ENCODE peak calls at places on chromosomes 7 and 10, in four cellular contexts. One of them, this sample, is unnamed.

GRCh38 chr7:121519548-121520521 is 123.7 kb upstream of the FAM3C start:
- DNase-seq in amniotic stem cell: no peak
- DNase-seq in endothelial cell: no peak
- DNase-seq in mucosa of descending colon: no peak
- DNase-seq in this sample: no peak

GRCh38 chr7:45181286-45181960 is 23.8 kb downstream of the RAMP3 start:
- DNase-seq in amniotic stem cell: no peak
- DNase-seq in endothelial cell: no peak
- DNase-seq in mucosa of descending colon: no peak
- DNase-seq in this sample: no peak

GRCh38 chr7:106504620-106505019 is 156.3 kb downstream of the CCDC71L start:
- DNase-seq in amniotic stem cell: no peak
- DNase-seq in endothelial cell: no peak
- DNase-seq in mucosa of descending colon: no peak
- DNase-seq in this sample: no peak

GRCh38 chr7:8303904-8304528 is 42.0 kb upstream of the ICA1 start:
- DNase-seq in amniotic stem cell: no peak
- DNase-seq in endothelial cell: no peak
- DNase-seq in mucosa of descending colon: no peak
- DNase-seq in this sample: no peak

GRCh38 chr10:123136806-123137642 is 1.3 kb downstream of the HMX3 start:
- DNase-seq in amniotic stem cell: no peak
- DNase-seq in endothelial cell: peak; percentile 44
- DNase-seq in mucosa of descending colon: no peak
- DNase-seq in this sample: no peak

GRCh38 chr7:26090927-26091519 is 61.0 kb upstream of the NFE2L3 start:
- DNase-seq in amniotic stem cell: peak; percentile 10
- DNase-seq in endothelial cell: no peak
- DNase-seq in mucosa of descending colon: no peak
- DNase-seq in this sample: no peak

GRCh38 chr7:114708646-114709045 is 213.2 kb upstream of the MDFIC start:
- DNase-seq in amniotic stem cell: no peak
- DNase-seq in endothelial cell: no peak
- DNase-seq in mucosa of descending colon: no peak
- DNase-seq in this sample: no peak

GRCh38 chr7:106896268-106896667 is 31.2 kb downstream of the PIK3CG start:
- DNase-seq in amniotic stem cell: no peak
- DNase-seq in endothelial cell: no peak
- DNase-seq in mucosa of descending colon: no peak
- DNase-seq in this sample: no peak

GRCh38 chr10:60732240-60733188 is 45.8 kb upstream of the CDK1 start:
- DNase-seq in amniotic stem cell: no peak
- DNase-seq in endothelial cell: peak; percentile 27
- DNase-seq in mucosa of descending colon: peak; percentile 68
- DNase-seq in this sample: peak; percentile 60

GRCh38 chr10:54434782-54435181 is 366.2 kb downstream of the PCDH15 start:
- DNase-seq in amniotic stem cell: no peak
- DNase-seq in endothelial cell: no peak
- DNase-seq in mucosa of descending colon: no peak
- DNase-seq in this sample: no peak

GRCh38 chr7:105985821-105986220 is 22.8 kb downstream of the CDHR3 start:
- DNase-seq in amniotic stem cell: no peak
- DNase-seq in endothelial cell: no peak
- DNase-seq in mucosa of descending colon: no peak
- DNase-seq in this sample: no peak

GRCh38 chr10:3652886-3653285 is 132.1 kb downstream of the KLF6 start:
- DNase-seq in amniotic stem cell: no peak
- DNase-seq in endothelial cell: no peak
- DNase-seq in mucosa of descending colon: no peak
- DNase-seq in this sample: no peak

GRCh38 chr7:98240961-98241673 is 10.9 kb downstream of the TECPR1 start:
- DNase-seq in amniotic stem cell: no peak
- DNase-seq in endothelial cell: peak; percentile 81
- DNase-seq in mucosa of descending colon: peak; percentile 59
- DNase-seq in this sample: peak; percentile 40

GRCh38 chr7:100895956-100896742 is 461 bp upstream of the ACHE start:
- DNase-seq in amniotic stem cell: no peak
- DNase-seq in endothelial cell: no peak
- DNase-seq in mucosa of descending colon: peak; percentile 71
- DNase-seq in this sample: peak; percentile 76

GRCh38 chr10:77371421-77371820 is 266.2 kb downstream of the KCNMA1 start:
- DNase-seq in amniotic stem cell: no peak
- DNase-seq in endothelial cell: no peak
- DNase-seq in mucosa of descending colon: no peak
- DNase-seq in this sample: no peak

GRCh38 chr7:127819975-127820778 is 168.2 kb downstream of the SND1 start:
- DNase-seq in amniotic stem cell: no peak
- DNase-seq in endothelial cell: no peak
- DNase-seq in mucosa of descending colon: no peak
- DNase-seq in this sample: no peak

GRCh38 chr10:5659702-5660528 is 6.5 kb downstream of the ASB13 start:
- DNase-seq in amniotic stem cell: no peak
- DNase-seq in endothelial cell: no peak
- DNase-seq in mucosa of descending colon: peak; percentile 66
- DNase-seq in this sample: peak; percentile 70

GRCh38 chr7:99623091-99623693 is 6.4 kb downstream of the ZSCAN25 start:
- DNase-seq in amniotic stem cell: no peak
- DNase-seq in endothelial cell: no peak
- DNase-seq in mucosa of descending colon: no peak
- DNase-seq in this sample: no peak

GRCh38 chr7:116832692-116833091 is 29.7 kb upstream of the CAPZA2 start:
- DNase-seq in amniotic stem cell: no peak
- DNase-seq in endothelial cell: no peak
- DNase-seq in mucosa of descending colon: no peak
- DNase-seq in this sample: no peak

GRCh38 chr10:116115797-116116196 is 157.2 kb downstream of the GFRA1 start:
- DNase-seq in amniotic stem cell: no peak
- DNase-seq in endothelial cell: no peak
- DNase-seq in mucosa of descending colon: no peak
- DNase-seq in this sample: no peak

GRCh38 chr7:27898735-27899134 is 158.8 kb downstream of the TAX1BP1 start:
- DNase-seq in amniotic stem cell: no peak
- DNase-seq in endothelial cell: no peak
- DNase-seq in mucosa of descending colon: no peak
- DNase-seq in this sample: no peak

GRCh38 chr10:83545901-83546391 is 593.4 kb upstream of the GHITM start:
- DNase-seq in amniotic stem cell: no peak
- DNase-seq in endothelial cell: peak; percentile 36
- DNase-seq in mucosa of descending colon: no peak
- DNase-seq in this sample: no peak

GRCh38 chr10:124349993-124350280 is 68.8 kb downstream of the OAT start:
- DNase-seq in amniotic stem cell: no peak
- DNase-seq in endothelial cell: no peak
- DNase-seq in mucosa of descending colon: no peak
- DNase-seq in this sample: no peak

GRCh38 chr7:100545636-100546128 is 6.7 kb downstream of the AGFG2 start:
- DNase-seq in amniotic stem cell: peak; percentile 66
- DNase-seq in endothelial cell: no peak
- DNase-seq in mucosa of descending colon: no peak
- DNase-seq in this sample: no peak

GRCh38 chr10:132745511-132745910 is 40.4 kb downstream of the NKX6-2 start:
- DNase-seq in amniotic stem cell: no peak
- DNase-seq in endothelial cell: no peak
- DNase-seq in mucosa of descending colon: no peak
- DNase-seq in this sample: no peak

GRCh38 chr7:74417419-74417971 is 36.2 kb upstream of the GTF2IRD1 start:
- DNase-seq in amniotic stem cell: peak; percentile 28
- DNase-seq in endothelial cell: peak; percentile 74
- DNase-seq in mucosa of descending colon: peak; percentile 70
- DNase-seq in this sample: peak; percentile 70

GRCh38 chr10:5976689-5977470 is 463 bp downstream of the IL15RA start:
- DNase-seq in amniotic stem cell: no peak
- DNase-seq in endothelial cell: peak; percentile 46
- DNase-seq in mucosa of descending colon: peak; percentile 80
- DNase-seq in this sample: peak; percentile 75

GRCh38 chr10:77463499-77463898 is 174.1 kb downstream of the KCNMA1 start:
- DNase-seq in amniotic stem cell: no peak
- DNase-seq in endothelial cell: no peak
- DNase-seq in mucosa of descending colon: no peak
- DNase-seq in this sample: no peak

GRCh38 chr7:24812313-24812945 is 55.2 kb upstream of the GSDME start:
- DNase-seq in amniotic stem cell: no peak
- DNase-seq in endothelial cell: peak; percentile 55
- DNase-seq in mucosa of descending colon: peak; percentile 59
- DNase-seq in this sample: peak; percentile 64

GRCh38 chr7:151308791-151309190 is 32.8 kb upstream of the NUB1 start:
- DNase-seq in amniotic stem cell: no peak
- DNase-seq in endothelial cell: no peak
- DNase-seq in mucosa of descending colon: no peak
- DNase-seq in this sample: no peak

GRCh38 chr7:51000956-51001355 is 218.3 kb upstream of the GRB10 start:
- DNase-seq in amniotic stem cell: no peak
- DNase-seq in endothelial cell: no peak
- DNase-seq in mucosa of descending colon: no peak
- DNase-seq in this sample: no peak

GRCh38 chr7:5595545-5596045 is 172.0 kb upstream of the TNRC18 start:
- DNase-seq in amniotic stem cell: no peak
- DNase-seq in endothelial cell: no peak
- DNase-seq in mucosa of descending colon: no peak
- DNase-seq in this sample: no peak

GRCh38 chr7:101538596-101539459 is 90.3 kb downstream of the MYL10 start:
- DNase-seq in amniotic stem cell: peak; percentile 6
- DNase-seq in endothelial cell: peak; percentile 84
- DNase-seq in mucosa of descending colon: peak; percentile 76
- DNase-seq in this sample: peak; percentile 60

GRCh38 chr10:103632247-103632642 is 138.7 kb downstream of the NEURL1 start:
- DNase-seq in amniotic stem cell: no peak
- DNase-seq in endothelial cell: no peak
- DNase-seq in mucosa of descending colon: no peak
- DNase-seq in this sample: no peak

GRCh38 chr10:78316451-78316931 is 282.8 kb downstream of the RPS24 start:
- DNase-seq in amniotic stem cell: no peak
- DNase-seq in endothelial cell: no peak
- DNase-seq in mucosa of descending colon: no peak
- DNase-seq in this sample: peak; percentile 16

GRCh38 chr7:19442016-19442785 is 266.6 kb downstream of the POLR1F start:
- DNase-seq in amniotic stem cell: peak; percentile 34
- DNase-seq in endothelial cell: peak; percentile 26
- DNase-seq in mucosa of descending colon: no peak
- DNase-seq in this sample: no peak

GRCh38 chr10:71486465-71487114 is 89.9 kb downstream of the CDH23 start:
- DNase-seq in amniotic stem cell: no peak
- DNase-seq in endothelial cell: peak; percentile 85
- DNase-seq in mucosa of descending colon: peak; percentile 79
- DNase-seq in this sample: peak; percentile 75

This sample was measured in colonic mucosa.